ENCODE peak calls at places on chromosomes 7 and 10, in nine cellular contexts. P, C, O, X, V, G, Q, B and L are unnamed samples.

GRCh38 chr10:22321831-22322662 is 1.1 kb downstream of the BMI1 start:
- DNase-seq in G (no peak), C (no peak), P (no peak), O (peak; percentile 50), Q (no peak), B (peak; percentile 39), X (peak; percentile 66), V (peak; percentile 52), L (no peak)

GRCh38 chr10:6052247-6053221 is 9.6 kb downstream of the IL2RA start:
- DNase-seq in Q (no peak), B (no peak), G (no peak), P (peak; percentile 36), O (no peak), V (no peak), X (no peak), C (peak; percentile 76), L (peak; percentile 39)

GRCh38 chr10:32950457-32951109 is 7.4 kb downstream of the ITGB1 start:
- DNase-seq in O (no peak), Q (no peak), G (no peak), P (peak; percentile 44), C (no peak), V (no peak), B (peak; percentile 35), X (no peak), L (no peak)

GRCh38 chr10:47207280-47207613 is 92.8 kb upstream of the GDF10 start:
- DNase-seq in P (no peak), G (no peak), V (no peak), B (no peak), Q (peak; percentile 25), X (no peak), O (peak; percentile 59), C (no peak), L (no peak)

GRCh38 chr7:99195867-99196266 is 12.0 kb downstream of the KPNA7 start:
- DNase-seq in O (no peak), C (no peak), P (no peak), X (no peak), V (no peak), B (no peak), G (peak; percentile 19), Q (no peak), L (no peak)

GRCh38 chr10:132095403-132096113 is 29.8 kb downstream of the JAKMIP3 start:
- DNase-seq in B (no peak), V (no peak), X (no peak), P (no peak), C (no peak), O (no peak), G (no peak), Q (no peak), L (no peak)

GRCh38 chr10:123429631-123430257 is 236.4 kb upstream of the GPR26 start:
- DNase-seq in G (peak; percentile 11), V (no peak), X (no peak), Q (no peak), B (no peak), P (no peak), O (no peak), C (no peak), L (no peak)

GRCh38 chr7:115136796-115137443 is 215.0 kb downstream of the MDFIC start:
- DNase-seq in Q (no peak), O (no peak), V (no peak), C (no peak), X (no peak), P (no peak), G (no peak), B (no peak), L (no peak)

GRCh38 chr10:85597006-85597405 is 769.6 kb downstream of the GRID1 start:
- DNase-seq in G (no peak), B (no peak), O (no peak), C (no peak), P (no peak), V (no peak), X (no peak), Q (no peak), L (no peak)

GRCh38 chr7:5693529-5693928 is 87.9 kb downstream of the RNF216 start:
- DNase-seq in V (peak; percentile 67), B (peak; percentile 50), C (no peak), G (no peak), Q (peak; percentile 64), O (peak; percentile 85), X (no peak), P (no peak), L (no peak)

GRCh38 chr7:73817121-73817520 is 13.7 kb upstream of the CLDN4 start:
- DNase-seq in V (no peak), B (no peak), P (no peak), G (no peak), Q (no peak), C (no peak), X (no peak), O (no peak), L (no peak)

GRCh38 chr10:93590638-93591037 is 10.4 kb downstream of the RBP4 start:
- DNase-seq in G (no peak), C (no peak), B (no peak), V (no peak), O (no peak), Q (no peak), P (no peak), X (no peak), L (no peak)

GRCh38 chr10:89278034-89278535 is 23.8 kb upstream of the IFIT2 start:
- DNase-seq in O (no peak), G (peak; percentile 98), Q (peak; percentile 97), P (peak; percentile 26), X (no peak), B (peak; percentile 98), V (peak; percentile 46), C (no peak), L (no peak)

GRCh38 chr7:69269756-69270155 is 328.5 kb upstream of the AUTS2 start:
- DNase-seq in V (no peak), C (no peak), O (no peak), Q (no peak), G (no peak), X (no peak), B (no peak), P (no peak), L (no peak)

GRCh38 chr7:71613316-71613715 is 481.4 kb downstream of the GALNT17 start:
- DNase-seq in G (no peak), X (no peak), O (no peak), P (no peak), Q (no peak), C (no peak), V (no peak), B (no peak), L (no peak)
- H3K27ac ChIP-seq in G (no peak overlapping the region), X (no peak overlapping the region), O (no peak overlapping the region), P (no peak overlapping the region), Q (no peak overlapping the region), C (no peak overlapping the region), V (peak overlapping the region; percentile 71), B (no peak overlapping the region), L (no peak overlapping the region)

GRCh38 chr10:68231106-68231901 is 609 bp downstream of the ATOH7 start:
- DNase-seq in X (peak; percentile 75), O (peak; percentile 85), Q (peak; percentile 72), P (peak; percentile 45), C (no peak), V (peak; percentile 70), G (no peak), B (peak; percentile 81), L (peak; percentile 57)
- H3K27ac ChIP-seq in X (peak overlapping the region; percentile 51), O (peak overlapping the region; percentile 80), Q (peak overlapping the region; percentile 32), P (no peak overlapping the region), C (no peak overlapping the region), V (peak overlapping the region; percentile 65), G (peak overlapping the region; percentile 56), B (no peak overlapping the region), L (peak overlapping the region; percentile 67)

DNA sequence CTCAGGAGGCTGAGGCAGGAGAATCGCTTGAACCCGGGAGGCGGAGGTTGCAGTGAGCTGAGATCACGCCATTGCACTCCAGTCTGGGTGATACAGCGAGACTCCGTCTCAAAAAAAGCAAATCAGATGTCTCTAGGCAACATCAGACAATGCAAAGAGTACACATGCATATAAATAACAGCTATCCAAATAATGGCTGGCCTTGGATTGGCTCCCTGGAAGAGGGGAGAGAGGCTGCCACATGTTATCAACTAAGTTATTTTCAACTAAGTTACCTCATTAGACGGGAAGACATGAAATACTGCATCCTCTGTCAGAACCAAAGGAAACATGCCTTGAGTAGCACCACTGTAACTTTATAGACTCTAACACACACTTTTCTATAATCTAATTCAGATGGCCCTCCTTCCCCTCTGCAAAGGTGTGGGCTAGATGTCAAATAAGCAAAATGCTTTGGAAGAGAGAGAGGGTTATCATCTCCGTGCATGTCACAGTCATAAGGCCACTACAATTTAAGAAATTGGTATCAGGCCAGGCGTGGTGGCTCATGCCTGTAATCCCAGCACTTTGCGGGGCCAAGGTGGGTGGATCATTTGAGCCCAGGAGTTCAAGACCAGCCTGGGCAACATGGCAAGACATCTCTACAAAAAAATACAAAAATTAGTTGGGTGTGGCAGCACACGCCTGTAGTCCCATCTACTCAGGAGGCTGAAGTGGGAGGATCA is 22.5 kb upstream of the SPOCK2 start:
- DNase-seq in C (no peak), P (no peak), B (no peak), V (peak; percentile 40), G (no peak), Q (no peak), O (no peak), X (no peak), L (no peak)
- H3K27ac ChIP-seq in C (no peak overlapping the region), P (no peak overlapping the region), B (no peak overlapping the region), V (peak overlapping the region; percentile 67), G (no peak overlapping the region), Q (no peak overlapping the region), O (no peak overlapping the region), X (no peak overlapping the region), L (no peak overlapping the region)

GRCh38 chr10:1044146-1044545 is 4.8 kb downstream of the IDI1 start:
- DNase-seq in B (no peak), G (no peak), Q (no peak), O (no peak), V (no peak), P (no peak), X (peak; percentile 58), C (no peak), L (no peak)
- H3K27ac ChIP-seq in B (peak overlapping the region; percentile 49), G (no peak overlapping the region), Q (no peak overlapping the region), O (peak overlapping the region; percentile 50), V (peak overlapping the region; percentile 41), P (peak overlapping the region; percentile 30), X (peak overlapping the region; percentile 81), C (peak overlapping the region; percentile 29), L (peak overlapping the region; percentile 40)